ENCODE peak calls at places on chromosomes 13 and 19, in eight cellular contexts. M is choroid plexus epithelial cell, D is BJ, N is A549, E is GM13977, S is SK-N-DZ, W is aorta, A is WERI-Rb-1. H is an unnamed sample.

GRCh38 chr13:28654276-28654675 is 4.7 kb upstream of the POMP start:
- DNase-seq in M (no peak), D (peak), N (no peak), E (no peak), S (no peak), W (no peak), A (no peak), H (no peak)

GRCh38 chr19:7971553-7972520 is 28.4 kb upstream of the TIMM44 start:
- DNase-seq in M (no peak), D (no peak), N (no peak), E (no peak), S (no peak), W (no peak), A (no peak), H (no peak)

GRCh38 chr13:50598338-50598737 is 245.2 kb downstream of the DLEU7 start:
- DNase-seq in M (no peak), D (no peak), N (no peak), E (no peak), S (peak), W (no peak), A (peak), H (no peak)

GRCh38 chr13:75876371-75877050 is 240.4 kb downstream of the LMO7 start:
- DNase-seq in M (peak), D (no peak), N (peak), E (peak), S (peak), W (peak), A (peak), H (peak)

GRCh38 chr13:108069521-108070210 is 145.7 kb downstream of the LIG4 start:
- DNase-seq in M (no peak), D (no peak), N (no peak), E (no peak), S (no peak), W (no peak), A (no peak), H (no peak)

GRCh38 chr13:52784591-52785340 is 45.1 kb upstream of the CNMD start:
- DNase-seq in M (no peak), D (no peak), N (no peak), E (no peak), S (no peak), W (no peak), A (no peak), H (no peak)

GRCh38 chr19:49701271-49701786 is 10.4 kb downstream of the CPT1C start:
- DNase-seq in M (no peak), D (no peak), N (no peak), E (no peak), S (no peak), W (no peak), A (no peak), H (no peak)

GRCh38 chr13:30551194-30551593 is 66.5 kb upstream of the USPL1 start:
- DNase-seq in M (peak), D (no peak), N (no peak), E (peak), S (peak), W (no peak), A (peak), H (no peak)

GRCh38 chr13:95707035-95707434 is 30.1 kb downstream of the DNAJC3 start:
- DNase-seq in M (no peak), D (no peak), N (no peak), E (no peak), S (no peak), W (no peak), A (no peak), H (no peak)

GRCh38 chr19:4597975-4598671 is 38.6 kb upstream of the SEMA6B start:
- DNase-seq in M (no peak), D (no peak), N (peak), E (peak), S (no peak), W (no peak), A (peak), H (no peak)

GRCh38 chr13:42041684-42042035 is 6.8 kb upstream of the DGKH start:
- DNase-seq in M (peak), D (no peak), N (peak), E (peak), S (peak), W (peak), A (peak), H (peak)

GRCh38 chr13:34411881-34412280 is 530.2 kb upstream of the NBEA start:
- DNase-seq in M (no peak), D (no peak), N (no peak), E (no peak), S (no peak), W (no peak), A (no peak), H (no peak)

GRCh38 chr13:81194362-81194761 is 853.4 kb upstream of the SPRY2 start:
- DNase-seq in M (no peak), D (no peak), N (no peak), E (no peak), S (no peak), W (no peak), A (no peak), H (no peak)

GRCh38 chr19:13463296-13463695 is 43.0 kb downstream of the CACNA1A start:
- DNase-seq in M (peak), D (no peak), N (no peak), E (peak), S (no peak), W (no peak), A (no peak), H (no peak)

GRCh38 chr19:13026478-13026999 is 31.3 kb downstream of the NFIX start:
- DNase-seq in M (no peak), D (no peak), N (no peak), E (no peak), S (no peak), W (no peak), A (no peak), H (no peak)

GRCh38 chr13:93286047-93286446 is 59.4 kb downstream of the GPC6 start:
- DNase-seq in M (no peak), D (no peak), N (no peak), E (no peak), S (no peak), W (no peak), A (peak), H (no peak)

GRCh38 chr19:51359294-51359693 is 6.9 kb downstream of the ETFB start:
- DNase-seq in M (peak), D (peak), N (no peak), E (no peak), S (no peak), W (no peak), A (no peak), H (no peak)

GRCh38 chr19:10929402-10929794 is 787 bp downstream of the TIMM29 start:
- DNase-seq in M (no peak), D (no peak), N (no peak), E (no peak), S (no peak), W (no peak), A (no peak), H (no peak)

GRCh38 chr19:5395541-5395940 is 54.9 kb upstream of the PTPRS start:
- DNase-seq in M (no peak), D (no peak), N (no peak), E (no peak), S (no peak), W (no peak), A (no peak), H (no peak)

GRCh38 chr13:106156468-106156867 is 379.0 kb downstream of the EFNB2 start:
- DNase-seq in M (peak), D (peak), N (no peak), E (no peak), S (no peak), W (no peak), A (no peak), H (no peak)

GRCh38 chr13:113211774-113212173 is 2.4 kb downstream of the CUL4A start:
- DNase-seq in M (no peak), D (no peak), N (no peak), E (no peak), S (no peak), W (no peak), A (peak), H (no peak)

GRCh38 chr13:22009500-22009899 is 338.6 kb downstream of the FGF9 start:
- DNase-seq in M (no peak), D (no peak), N (no peak), E (no peak), S (no peak), W (no peak), A (no peak), H (no peak)

GRCh38 chr19:44648536-44649370 is 5.0 kb downstream of the PVR start:
- DNase-seq in M (peak), D (no peak), N (no peak), E (no peak), S (no peak), W (peak), A (no peak), H (no peak)

GRCh38 chr19:32339988-32340874 is 5.2 kb upstream of the ZNF507 start:
- DNase-seq in M (peak), D (no peak), N (peak), E (peak), S (peak), W (peak), A (peak), H (peak)

GRCh38 chr19:43132696-43133095 is 50.2 kb upstream of the PSG2 start:
- DNase-seq in M (no peak), D (no peak), N (no peak), E (no peak), S (no peak), W (no peak), A (no peak), H (no peak)

GRCh38 chr19:55418185-55418584 is 10.6 kb upstream of the UBE2S start:
- DNase-seq in M (peak), D (peak), N (peak), E (peak), S (peak), W (no peak), A (peak), H (no peak)

GRCh38 chr13:41075034-41075433 is 13.7 kb downstream of the WBP4 start:
- DNase-seq in M (peak), D (no peak), N (peak), E (peak), S (no peak), W (no peak), A (no peak), H (no peak)

GRCh38 chr19:18086590-18087138 is at the start of gene IL12RB1:
- DNase-seq in M (peak), D (no peak), N (no peak), E (peak), S (no peak), W (no peak), A (no peak), H (no peak)

GRCh38 chr19:50190439-50190891 is 13.0 kb upstream of the MYH14 start:
- DNase-seq in M (no peak), D (no peak), N (no peak), E (no peak), S (no peak), W (no peak), A (no peak), H (no peak)

GRCh38 chr13:81377926-81378325 is 1037.0 kb upstream of the SPRY2 start:
- DNase-seq in M (no peak), D (no peak), N (no peak), E (no peak), S (no peak), W (no peak), A (no peak), H (no peak)

GRCh38 chr19:6239401-6239844 is 40.4 kb downstream of the MLLT1 start:
- DNase-seq in M (no peak), D (no peak), N (no peak), E (no peak), S (no peak), W (peak), A (no peak), H (peak)

GRCh38 chr19:7746903-7747884 is at the start of gene CD209:
- DNase-seq in M (no peak), D (no peak), N (no peak), E (no peak), S (no peak), W (no peak), A (no peak), H (no peak)

GRCh38 chr19:40224342-40225148 is 1.9 kb downstream of the CCNP start:
- DNase-seq in M (no peak), D (no peak), N (no peak), E (no peak), S (no peak), W (no peak), A (no peak), H (no peak)

GRCh38 chr13:111252449-111253124 is 67.9 kb upstream of the TEX29 start:
- DNase-seq in M (no peak), D (peak), N (no peak), E (no peak), S (no peak), W (no peak), A (no peak), H (no peak)

GRCh38 chr19:14576363-14576762 is 4.5 kb upstream of the NDUFB7 start:
- DNase-seq in M (no peak), D (no peak), N (no peak), E (no peak), S (no peak), W (no peak), A (no peak), H (no peak)

H was measured in upper lobe of right lung.